ENCODE peak calls at places on chromosomes 5 and 9, in nine cellular contexts. R is tibial nerve, Z is body of pancreas, Y is heart left ventricle, H is H1, A is transverse colon, M is uterus, B is endothelial cell of umbilical vein, I is stomach. O is an unnamed sample.
A peak's percentile ranks its signal among the peaks of the same experiment; 100 is the strongest.

GRCh38 chr9:5799314-5799713 is 33.6 kb downstream of the ERMP1 start:
- DNase-seq in R (peak; percentile 13), Z (no peak), Y (no peak), H (no peak), A (no peak), M (no peak), B (peak; percentile 82), I (no peak), O (no peak)

GRCh38 chr9:120892748-120893584 is 16.0 kb upstream of the PHF19 start:
- DNase-seq in R (no peak), Z (no peak), Y (no peak), H (no peak), A (no peak), M (no peak), B (peak; percentile 96), I (no peak), O (peak; percentile 100)

GRCh38 chr9:138017200-138017599 is 139.6 kb downstream of the CACNA1B start:
- DNase-seq in R (no peak), Z (no peak), Y (no peak), H (no peak), A (no peak), M (no peak), B (no peak), I (no peak), O (no peak)

GRCh38 chr9:111150241-111150640 is 112.0 kb upstream of the LPAR1 start:
- DNase-seq in R (no peak), Z (no peak), Y (no peak), H (no peak), A (no peak), M (no peak), B (no peak), I (no peak), O (no peak)

GRCh38 chr5:143195496-143195895 is 208.0 kb downstream of the NR3C1 start:
- DNase-seq in R (peak; percentile 29), Z (no peak), Y (no peak), H (no peak), A (no peak), M (no peak), B (no peak), I (no peak), O (no peak)

GRCh38 chr9:34642679-34643078 is 3.8 kb upstream of the GALT start:
- DNase-seq in R (no peak), Z (no peak), Y (no peak), H (no peak), A (no peak), M (no peak), B (no peak), I (no peak), O (no peak)

GRCh38 chr9:129154866-129155477 is 23.1 kb downstream of the IER5L start:
- DNase-seq in R (no peak), Z (no peak), Y (no peak), H (no peak), A (no peak), M (no peak), B (no peak), I (no peak), O (no peak)

GRCh38 chr5:139764250-139764791 is 31.3 kb upstream of the PSD2 start:
- DNase-seq in R (no peak), Z (no peak), Y (no peak), H (no peak), A (no peak), M (no peak), B (no peak), I (no peak), O (no peak)

GRCh38 chr5:176365663-176366574 is 632 bp downstream of the ARL10 start:
- DNase-seq in R (no peak), Z (peak; percentile 25), Y (peak; percentile 60), H (no peak), A (peak; percentile 32), M (peak; percentile 58), B (peak; percentile 45), I (no peak), O (no peak)

GRCh38 chr5:143551765-143552164 is 148.3 kb upstream of the NR3C1 start:
- DNase-seq in R (no peak), Z (no peak), Y (no peak), H (no peak), A (no peak), M (no peak), B (no peak), I (no peak), O (no peak)

GRCh38 chr5:104793452-104794120 is 1231.0 kb upstream of the NUDT12 start:
- DNase-seq in R (no peak), Z (no peak), Y (no peak), H (no peak), A (peak; percentile 17), M (no peak), B (no peak), I (no peak), O (no peak)

GRCh38 chr5:147479949-147480348 is 29.9 kb downstream of the DPYSL3 start:
- DNase-seq in R (no peak), Z (no peak), Y (no peak), H (no peak), A (no peak), M (no peak), B (peak; percentile 86), I (no peak), O (no peak)

GRCh38 chr5:128491291-128491690 is 46.8 kb downstream of the FBN2 start:
- DNase-seq in R (no peak), Z (no peak), Y (no peak), H (no peak), A (no peak), M (no peak), B (peak; percentile 40), I (no peak), O (no peak)

GRCh38 chr5:180806351-180807011 is 3.9 kb upstream of the MGAT1 start:
- DNase-seq in R (no peak), Z (no peak), Y (no peak), H (no peak), A (no peak), M (no peak), B (no peak), I (no peak), O (no peak)

GRCh38 chr5:103587185-103587748 is 24.7 kb upstream of the NUDT12 start:
- DNase-seq in R (no peak), Z (no peak), Y (no peak), H (no peak), A (no peak), M (no peak), B (peak; percentile 67), I (no peak), O (no peak)

GRCh38 chr9:133059623-133060022 is 2.2 kb upstream of the CEL start:
- DNase-seq in R (no peak), Z (peak; percentile 82), Y (no peak), H (no peak), A (no peak), M (no peak), B (no peak), I (no peak), O (no peak)
- TF ChIP-seq POLR2A in R (no peak), Z (no peak), Y (no peak), H (no peak), A (no peak), M (no peak), B (no peak), I (no peak), O (no peak)

DNA sequence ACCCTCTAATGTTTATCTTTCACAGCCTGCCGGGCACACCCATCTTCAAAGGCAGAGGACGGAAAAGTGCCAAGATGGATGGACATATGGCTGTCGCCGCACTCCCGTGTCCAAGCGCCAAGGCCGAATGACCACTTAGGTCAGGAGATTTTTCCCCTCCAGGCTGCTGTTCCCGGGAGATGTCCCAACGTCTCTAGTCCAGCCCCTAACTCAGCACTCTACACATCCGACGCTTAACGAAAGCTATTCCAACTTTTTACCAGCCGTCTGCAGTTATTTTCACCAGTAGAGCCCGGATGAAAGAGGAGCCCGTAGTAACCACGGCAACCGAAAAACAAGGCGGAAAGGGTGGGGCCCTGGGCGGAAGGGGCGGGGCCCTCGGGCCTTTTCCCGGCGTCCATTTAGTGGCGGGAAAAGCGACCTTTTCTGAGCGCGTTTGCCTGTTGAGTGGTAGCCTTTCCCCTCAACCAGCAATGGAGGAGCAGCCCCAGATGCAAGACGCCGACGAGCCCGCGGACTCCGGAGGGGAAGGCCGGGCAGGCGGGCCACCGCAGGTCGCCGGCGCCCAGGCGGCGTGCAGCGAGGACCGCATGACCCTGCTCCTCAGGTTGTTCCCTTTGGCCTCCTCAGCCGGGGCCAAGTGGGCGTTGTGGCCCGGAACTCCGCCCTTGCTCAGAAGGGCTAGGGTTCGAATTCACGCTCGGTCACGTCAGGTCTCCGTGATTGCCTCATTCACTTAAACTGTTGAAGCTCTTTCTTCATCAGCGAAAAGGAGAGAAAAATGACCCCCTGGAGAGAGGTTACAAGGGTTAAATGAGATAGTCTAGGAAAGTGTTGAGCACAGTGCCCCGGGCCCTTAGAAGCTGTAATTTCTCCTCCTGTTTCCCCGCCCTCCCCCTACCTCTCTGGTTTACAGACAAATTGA is at the start of gene CENPH:
- DNase-seq in R (peak; percentile 90), Z (peak; percentile 89), Y (peak; percentile 91), H (peak; percentile 54), A (peak; percentile 93), M (peak; percentile 90), B (peak; percentile 92), I (peak; percentile 88), O (peak; percentile 73)
- TF ChIP-seq POLR2A in R (no peak), Z (no peak), Y (peak; percentile 17), H (peak; percentile 87), A (no peak), M (no peak), B (peak; percentile 78), I (no peak), O (peak; percentile 48)

DNA sequence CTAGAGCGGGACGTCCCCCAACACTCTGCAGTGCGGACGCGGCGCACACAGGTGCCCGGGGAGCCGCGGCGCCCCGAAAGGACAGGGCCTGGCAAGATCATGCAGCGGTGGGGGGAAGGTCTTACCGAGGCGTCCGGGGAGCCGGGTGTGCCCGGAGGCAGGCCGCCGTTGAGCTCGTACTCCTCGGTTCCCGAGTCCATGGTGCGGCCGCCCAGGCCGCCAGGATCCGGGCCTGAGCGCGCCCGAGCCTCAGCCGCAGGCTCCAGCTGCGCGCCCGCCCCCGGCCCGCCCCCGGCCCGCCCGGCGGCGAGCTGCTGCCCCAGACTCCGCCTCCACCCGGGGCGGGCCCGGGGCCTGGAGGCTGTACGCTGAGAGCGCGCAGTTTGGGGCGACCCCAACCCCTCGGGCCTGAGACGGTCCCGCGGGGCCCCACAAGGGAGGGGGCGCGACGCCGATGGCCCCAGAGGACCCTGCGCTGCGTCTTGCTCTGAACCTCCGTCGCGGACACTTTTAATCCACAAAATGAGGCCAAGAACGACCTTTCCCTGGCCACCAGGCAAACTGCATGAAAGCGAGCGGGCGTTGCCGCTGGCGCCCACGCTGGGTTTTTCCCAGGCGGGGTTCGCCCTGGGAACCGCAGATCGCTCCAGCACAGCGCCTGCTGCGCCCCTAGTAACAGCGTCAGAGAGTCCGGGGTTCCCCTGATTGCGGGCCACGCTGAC is at the start of gene NINJ1:
- DNase-seq in R (no peak), Z (peak; percentile 78), Y (peak; percentile 85), H (no peak), A (peak; percentile 79), M (peak; percentile 76), B (peak; percentile 83), I (peak; percentile 79), O (peak; percentile 87)
- TF ChIP-seq POLR2A in R (peak; percentile 62), Z (peak; percentile 89), Y (peak; percentile 81), H (no peak), A (peak; percentile 90), M (peak; percentile 94), B (peak; percentile 77), I (no peak), O (peak; percentile 34)

DNA sequence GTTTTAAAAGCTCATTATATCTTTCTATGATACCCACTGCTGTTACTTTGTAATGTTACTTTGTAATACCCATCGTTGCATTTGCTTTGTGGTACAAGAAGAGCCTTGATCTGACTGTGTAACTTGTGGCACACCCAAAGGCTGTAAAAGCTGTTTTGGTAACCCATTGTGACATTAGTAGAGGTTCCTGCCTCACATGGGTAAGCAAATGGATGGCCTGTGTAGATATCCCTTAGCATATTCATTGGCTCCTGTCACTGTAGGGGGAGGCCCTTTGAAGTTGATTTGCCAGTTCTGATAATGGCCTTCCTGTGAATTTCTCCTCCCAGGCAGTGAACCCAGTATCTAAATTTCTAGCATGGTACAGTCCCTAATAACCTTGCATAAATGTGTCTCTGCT is 15.7 kb downstream of the CDK20 start:
- DNase-seq in R (no peak), Z (no peak), Y (no peak), H (no peak), A (no peak), M (no peak), B (no peak), I (no peak), O (no peak)
- TF ChIP-seq POLR2A in R (no peak), Z (no peak), Y (no peak), H (no peak), A (no peak), M (no peak), B (no peak), I (no peak), O (no peak)

O was measured in H54.